ENCODE peak calls at places on chromosomes 7 and 10, in nine cellular contexts. A is IMR-90; Y is stimulated activated CD4-positive, alpha-beta T cell treated with anti-CD3 and anti-CD28 coated beads, Interleukin-12 subunit alpha, Interleukin-12 subunit beta, amount 100 ng/mL, for 4 hours; Q is amniotic epithelial cell; H is fibroblast of lung; J is HT-29; K is NCI-H1092 treated with DMSO at 0.1 percent for 48 hours; T is prostate gland; D is NCI-H345. R is an unnamed sample.

GRCh38 chr10:4354382-4354812 is 471.6 kb upstream of the AKR1E2 start:
- DNase-seq in Y (no peak), H (no peak), T (peak), Q (peak), J (peak), K (no peak), A (peak), D (no peak), R (no peak)

GRCh38 chr7:48786951-48787350 is 137.4 kb upstream of the CDC14C start:
- DNase-seq in T (no peak), H (no peak), J (no peak), D (peak), Y (no peak), Q (no peak), A (no peak), K (peak), R (no peak)

GRCh38 chr10:5043716-5044115 is 40.1 kb upstream of the AKR1C2 start:
- DNase-seq in J (no peak), A (no peak), K (peak), Y (no peak), T (peak), D (peak), H (peak), Q (peak), R (no peak)

GRCh38 chr7:43694399-43694748 is 34.9 kb downstream of the COA1 start:
- DNase-seq in K (no peak), D (no peak), Y (no peak), A (peak), J (no peak), T (no peak), Q (peak), H (peak), R (no peak)

GRCh38 chr10:111117528-111118277 is 40.9 kb downstream of the ADRA2A start:
- DNase-seq in T (no peak), D (no peak), H (no peak), K (no peak), Q (no peak), Y (no peak), A (no peak), J (no peak), R (no peak)

GRCh38 chr10:124603376-124604213 is 140.6 kb downstream of the FAM53B start:
- DNase-seq in H (no peak), K (no peak), T (no peak), A (no peak), Y (no peak), J (no peak), Q (no peak), D (no peak), R (no peak)

GRCh38 chr10:99312501-99312900 is 16.7 kb upstream of the CNNM1 start:
- DNase-seq in Q (no peak), A (no peak), J (no peak), D (no peak), T (no peak), K (no peak), H (no peak), Y (no peak), R (no peak)

GRCh38 chr7:27129729-27130539 is 623 bp downstream of the HOXA4 start:
- DNase-seq in J (no peak), A (no peak), Y (no peak), K (peak), H (no peak), Q (peak), D (no peak), T (no peak), R (no peak)

GRCh38 chr10:84097787-84098353 is 41.4 kb upstream of the GHITM start:
- DNase-seq in T (no peak), J (peak), Q (peak), A (peak), Y (no peak), H (peak), D (peak), K (peak), R (no peak)

GRCh38 chr7:4269086-4269485 is 413.0 kb upstream of the FOXK1 start:
- DNase-seq in T (no peak), Q (no peak), Y (no peak), D (no peak), K (no peak), A (no peak), H (no peak), J (no peak), R (no peak)

GRCh38 chr10:113240736-113241135 is 290.7 kb downstream of the TCF7L2 start:
- DNase-seq in D (no peak), H (no peak), J (no peak), Q (no peak), K (no peak), Y (no peak), A (no peak), T (no peak), R (no peak)

R was measured in substantia nigra.